ENCODE peak calls at places on chromosomes 11 and 22, in ten cellular contexts. O is NCI-H1930; U is activated T-helper 2 cell treated with anti-CD3 and anti-CD28 coated beads, Interferon-gamma antibody, Interleukin-2, Interleukin-4, amounts not matched to agents 10 μg/mL and 5 μg/mL and 100 μg/mL, durations not matched to agents 14 hours and 24 hours and 36 hours; E is GM06990; R is cardiac fibroblast; N is AG20443; T is stimulated activated naive CD4-positive, alpha-beta T cell; V is head of caudate nucleus; H is Karpas-422; Z is lower lobe of right lung. I is an unnamed sample.
A peak's percentile ranks its signal among the peaks of the same experiment; 100 is the strongest.

GRCh38 chr22:47067911-47068654 is 305.6 kb downstream of the TBC1D22A start:
- DNase-seq in O (no peak), U (no peak), E (no peak), R (no peak), N (no peak), T (no peak), V (no peak), H (no peak), Z (no peak), I (no peak)

GRCh38 chr11:28337701-28338100 is 229.5 kb downstream of the METTL15 start:
- DNase-seq in O (no peak), U (no peak), E (no peak), R (no peak), N (no peak), T (no peak), V (no peak), H (no peak), Z (no peak), I (no peak)

GRCh38 chr22:41762980-41763779 is 37.3 kb upstream of the CCDC134 start:
- DNase-seq in O (peak; percentile 83), U (no peak), E (peak; percentile 45), R (peak; percentile 21), N (no peak), T (peak; percentile 12), V (peak; percentile 27), H (peak; percentile 87), Z (no peak), I (no peak)

GRCh38 chr11:34284836-34285235 is 73.0 kb downstream of the ABTB2 start:
- DNase-seq in O (no peak), U (no peak), E (no peak), R (no peak), N (no peak), T (no peak), V (no peak), H (no peak), Z (no peak), I (no peak)

GRCh38 chr22:48968201-48968959 is 859.3 kb downstream of the BRD1 start:
- DNase-seq in O (no peak), U (no peak), E (no peak), R (no peak), N (no peak), T (no peak), V (no peak), H (peak; percentile 73), Z (no peak), I (peak; percentile 39)

GRCh38 chr11:64647019-64647805 is 56.2 kb downstream of the SLC22A12 start:
- DNase-seq in O (no peak), U (no peak), E (no peak), R (no peak), N (no peak), T (no peak), V (no peak), H (no peak), Z (no peak), I (no peak)

GRCh38 chr11:73268671-73269271 is 3.4 kb upstream of the P2RY6 start:
- DNase-seq in O (no peak), U (no peak), E (no peak), R (no peak), N (no peak), T (no peak), V (no peak), H (no peak), Z (no peak), I (no peak)

GRCh38 chr11:30586251-30587144 is at the start of gene MPPED2:
- DNase-seq in O (no peak), U (peak; percentile 15), E (peak; percentile 39), R (no peak), N (peak; percentile 66), T (no peak), V (peak; percentile 42), H (no peak), Z (peak; percentile 47), I (peak; percentile 62)

GRCh38 chr22:46770151-46770641 is 7.7 kb downstream of the TBC1D22A start:
- DNase-seq in O (no peak), U (no peak), E (no peak), R (no peak), N (no peak), T (no peak), V (no peak), H (no peak), Z (peak; percentile 37), I (no peak)

GRCh38 chr22:31650391-31650790 is 11.6 kb downstream of the PISD start:
- DNase-seq in O (no peak), U (no peak), E (no peak), R (peak; percentile 95), N (peak; percentile 55), T (no peak), V (no peak), H (no peak), Z (no peak), I (no peak)

I was measured in right lobe of liver.